ENCODE peak calls at places on chromosomes 12 and 14, in five cellular contexts. One of them, this sample, is unnamed.

GRCh38 chr12:60035835-60036234 is 440.0 kb downstream of the SLC16A7 start:
- DNase-seq in CD8-positive, alpha-beta T cell: no peak
- DNase-seq in endothelial cell: no peak
- DNase-seq in HFFc6: peak; percentile 32
- DNase-seq in cardiac muscle cell: no peak
- DNase-seq in this sample: no peak

GRCh38 chr12:50505945-50506344 is 1.2 kb downstream of the DIP2B start:
- DNase-seq in CD8-positive, alpha-beta T cell: no peak
- DNase-seq in endothelial cell: no peak
- DNase-seq in HFFc6: no peak
- DNase-seq in cardiac muscle cell: no peak
- DNase-seq in this sample: no peak

GRCh38 chr12:13561923-13562322 is 365.4 kb downstream of the EMP1 start:
- DNase-seq in CD8-positive, alpha-beta T cell: no peak
- DNase-seq in endothelial cell: no peak
- DNase-seq in HFFc6: no peak
- DNase-seq in cardiac muscle cell: no peak
- DNase-seq in this sample: no peak

GRCh38 chr12:118418385-118419057 is 42.2 kb downstream of the SUDS3 start:
- DNase-seq in CD8-positive, alpha-beta T cell: no peak
- DNase-seq in endothelial cell: no peak
- DNase-seq in HFFc6: no peak
- DNase-seq in cardiac muscle cell: no peak
- DNase-seq in this sample: no peak

GRCh38 chr14:105187116-105187515 is 6.0 kb upstream of the NUDT14 start:
- DNase-seq in CD8-positive, alpha-beta T cell: no peak
- DNase-seq in endothelial cell: no peak
- DNase-seq in HFFc6: no peak
- DNase-seq in cardiac muscle cell: no peak
- DNase-seq in this sample: no peak

GRCh38 chr12:22215467-22216253 is 118.8 kb downstream of the ST8SIA1 start:
- DNase-seq in CD8-positive, alpha-beta T cell: no peak
- DNase-seq in endothelial cell: no peak
- DNase-seq in HFFc6: no peak
- DNase-seq in cardiac muscle cell: no peak
- DNase-seq in this sample: no peak

GRCh38 chr14:62077676-62078261 is 315.5 kb downstream of the SNAPC1 start:
- DNase-seq in CD8-positive, alpha-beta T cell: no peak
- DNase-seq in endothelial cell: no peak
- DNase-seq in HFFc6: no peak
- DNase-seq in cardiac muscle cell: no peak
- DNase-seq in this sample: no peak

GRCh38 chr12:76698966-76699365 is 64.9 kb upstream of the ZDHHC17 start:
- DNase-seq in CD8-positive, alpha-beta T cell: no peak
- DNase-seq in endothelial cell: no peak
- DNase-seq in HFFc6: no peak
- DNase-seq in cardiac muscle cell: no peak
- DNase-seq in this sample: no peak

DNA sequence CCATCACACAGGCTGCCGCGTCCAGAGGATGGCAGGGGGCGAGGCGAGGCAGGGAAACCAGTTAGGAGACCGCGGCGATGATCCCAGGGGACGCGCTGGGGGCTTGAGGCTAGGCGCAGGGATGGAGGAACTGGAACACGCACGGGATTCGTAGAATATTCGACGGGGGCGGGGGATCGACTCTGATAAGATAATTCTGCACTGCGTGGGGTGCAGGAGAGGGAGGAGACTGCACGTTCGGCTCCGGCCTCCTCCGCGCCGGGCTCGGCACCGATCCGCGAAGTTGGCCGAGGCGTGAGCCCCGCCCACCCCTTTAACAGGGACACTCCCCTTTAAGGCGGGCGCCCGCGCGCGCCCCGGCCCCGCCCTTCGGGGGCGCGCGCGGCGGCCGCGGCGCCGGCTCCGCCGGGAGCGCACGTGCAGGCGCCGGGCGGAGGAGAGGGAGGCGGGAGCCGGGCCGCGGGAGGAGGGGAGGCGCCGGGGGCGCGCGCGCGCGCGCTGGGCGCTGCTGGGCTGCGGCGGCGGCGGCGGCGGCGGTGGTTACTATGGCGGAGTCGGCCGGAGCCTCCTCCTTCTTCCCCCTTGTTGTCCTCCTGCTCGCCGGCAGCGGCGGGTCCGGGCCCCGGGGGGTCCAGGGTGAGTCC is at the start of gene ACVR1B:
- DNase-seq in CD8-positive, alpha-beta T cell: peak; percentile 84
- DNase-seq in endothelial cell: peak; percentile 85
- DNase-seq in HFFc6: peak; percentile 82
- DNase-seq in cardiac muscle cell: peak; percentile 95
- DNase-seq in this sample: peak; percentile 90
- TF ChIP-seq CTCF in CD8-positive, alpha-beta T cell: no peak
- TF ChIP-seq CTCF in endothelial cell: no peak
- TF ChIP-seq CTCF in HFFc6: no peak
- TF ChIP-seq CTCF in cardiac muscle cell: no peak
- TF ChIP-seq CTCF in this sample: no peak

GRCh38 chr12:96399081-96399918 is 939 bp downstream of the CDK17 start:
- DNase-seq in CD8-positive, alpha-beta T cell: peak; percentile 58
- DNase-seq in endothelial cell: peak; percentile 57
- DNase-seq in HFFc6: peak; percentile 50
- DNase-seq in cardiac muscle cell: peak; percentile 67
- DNase-seq in this sample: peak; percentile 79

GRCh38 chr12:96398422-96399080 is 1.7 kb downstream of the CDK17 start:
- DNase-seq in CD8-positive, alpha-beta T cell: no peak
- DNase-seq in endothelial cell: no peak
- DNase-seq in HFFc6: no peak
- DNase-seq in cardiac muscle cell: peak; percentile 13
- DNase-seq in this sample: no peak

GRCh38 chr12:96401061-96401871 is 1.0 kb upstream of the CDK17 start:
- DNase-seq in CD8-positive, alpha-beta T cell: no peak
- DNase-seq in endothelial cell: peak; percentile 8
- DNase-seq in HFFc6: peak; percentile 85
- DNase-seq in cardiac muscle cell: peak; percentile 4
- DNase-seq in this sample: no peak

GRCh38 chr12:96400631-96401060 is 407 bp upstream of the CDK17 start:
- DNase-seq in CD8-positive, alpha-beta T cell: no peak
- DNase-seq in endothelial cell: no peak
- DNase-seq in HFFc6: no peak
- DNase-seq in cardiac muscle cell: no peak
- DNase-seq in this sample: no peak

GRCh38 chr12:96399919-96400630 is at the start of gene CDK17:
- DNase-seq in CD8-positive, alpha-beta T cell: peak; percentile 86
- DNase-seq in endothelial cell: peak; percentile 88
- DNase-seq in HFFc6: peak; percentile 83
- DNase-seq in cardiac muscle cell: peak; percentile 87
- DNase-seq in this sample: peak; percentile 83
- TF ChIP-seq CTCF in CD8-positive, alpha-beta T cell: no peak
- TF ChIP-seq CTCF in endothelial cell: peak; percentile 42
- TF ChIP-seq CTCF in HFFc6: peak; percentile 50
- TF ChIP-seq CTCF in cardiac muscle cell: peak; percentile 38
- TF ChIP-seq CTCF in this sample: no peak

DNA sequence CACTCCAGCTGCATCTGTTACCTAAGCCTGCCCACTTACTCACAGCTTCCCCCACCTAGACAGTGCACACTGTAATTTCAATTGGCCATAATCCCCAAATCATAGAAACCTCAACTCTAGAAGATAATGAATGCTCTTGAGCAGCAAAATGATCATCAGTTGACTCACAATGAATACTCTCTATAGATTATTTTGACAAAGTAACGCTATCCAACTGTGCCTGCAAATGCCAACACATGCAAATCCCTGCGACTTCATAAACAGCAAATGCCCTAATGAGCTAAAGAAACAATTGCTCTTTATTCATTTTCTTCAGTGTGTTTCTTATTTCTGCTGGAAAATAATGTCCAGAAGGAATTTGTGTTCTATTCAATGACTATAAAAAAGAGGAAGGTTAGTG is 319.5 kb downstream of the PAWR start:
- DNase-seq in CD8-positive, alpha-beta T cell: no peak
- DNase-seq in endothelial cell: no peak
- DNase-seq in HFFc6: no peak
- DNase-seq in cardiac muscle cell: no peak
- DNase-seq in this sample: no peak
- TF ChIP-seq CTCF in CD8-positive, alpha-beta T cell: no peak
- TF ChIP-seq CTCF in endothelial cell: no peak
- TF ChIP-seq CTCF in HFFc6: no peak
- TF ChIP-seq CTCF in cardiac muscle cell: no peak
- TF ChIP-seq CTCF in this sample: no peak

DNA sequence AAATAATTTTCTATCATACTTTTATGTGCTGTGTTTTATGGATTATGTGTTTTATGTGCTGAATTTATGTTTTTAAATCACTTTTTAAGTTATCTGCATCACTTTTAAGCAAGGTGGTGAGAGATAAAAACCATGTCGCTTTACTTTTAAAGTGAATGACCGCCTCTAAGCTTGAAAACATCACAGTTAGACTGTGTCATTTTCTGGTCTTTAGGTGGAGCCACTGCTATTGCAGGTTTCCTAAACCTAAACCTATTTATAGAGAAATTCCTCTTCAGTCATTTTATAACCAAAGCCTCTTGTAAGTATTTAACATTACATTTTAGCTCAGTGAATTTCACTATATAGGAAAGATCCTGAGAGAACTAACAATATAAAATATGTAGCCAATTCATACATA is 21.0 kb upstream of the MDM2 start:
- DNase-seq in CD8-positive, alpha-beta T cell: no peak
- DNase-seq in endothelial cell: no peak
- DNase-seq in HFFc6: no peak
- DNase-seq in cardiac muscle cell: no peak
- DNase-seq in this sample: no peak
- TF ChIP-seq CTCF in CD8-positive, alpha-beta T cell: no peak
- TF ChIP-seq CTCF in endothelial cell: no peak
- TF ChIP-seq CTCF in HFFc6: peak; percentile 30
- TF ChIP-seq CTCF in cardiac muscle cell: no peak
- TF ChIP-seq CTCF in this sample: no peak

This sample was measured in nephron progenitor cell.